ENCODE peak calls at places on chromosome 12, in five cellular contexts. One of them, this sample, is unnamed.

GRCh38 chr12:39722511-39722910 is 102.9 kb upstream of the ABCD2 start:
- ATAC-seq in upper lobe of left lung: no peak
- ATAC-seq in HepG2: no peak
- ATAC-seq in K562: no peak
- ATAC-seq in GM12878: peak; percentile 34
- ATAC-seq in this sample: no peak

GRCh38 chr12:47349770-47350408 is 270.1 kb upstream of the AMIGO2 start:
- ATAC-seq in HepG2: no peak
- ATAC-seq in K562: no peak
- ATAC-seq in upper lobe of left lung: no peak
- ATAC-seq in GM12878: no peak
- ATAC-seq in this sample: no peak

GRCh38 chr12:121578230-121579189 is 2.3 kb downstream of the KDM2B start:
- ATAC-seq in upper lobe of left lung: peak; percentile 16
- ATAC-seq in HepG2: no peak
- ATAC-seq in K562: no peak
- ATAC-seq in GM12878: peak; percentile 12
- ATAC-seq in this sample: peak; percentile 43

GRCh38 chr12:1463073-1463905 is 131.1 kb downstream of the FBXL14 start:
- ATAC-seq in GM12878: no peak
- ATAC-seq in K562: peak; percentile 92
- ATAC-seq in upper lobe of left lung: no peak
- ATAC-seq in HepG2: no peak
- ATAC-seq in this sample: no peak

GRCh38 chr12:45257185-45257585 is 41.3 kb downstream of the ANO6 start:
- ATAC-seq in upper lobe of left lung: peak; percentile 65
- ATAC-seq in HepG2: no peak
- ATAC-seq in GM12878: peak; percentile 91
- ATAC-seq in K562: peak; percentile 45
- ATAC-seq in this sample: no peak

GRCh38 chr12:78208106-78208505 is 377.4 kb downstream of the NAV3 start:
- ATAC-seq in upper lobe of left lung: no peak
- ATAC-seq in GM12878: no peak
- ATAC-seq in K562: no peak
- ATAC-seq in HepG2: no peak
- ATAC-seq in this sample: no peak

GRCh38 chr12:68169213-68169889 is 9.8 kb upstream of the IFNG start:
- ATAC-seq in HepG2: no peak
- ATAC-seq in K562: no peak
- ATAC-seq in GM12878: no peak
- ATAC-seq in upper lobe of left lung: no peak
- ATAC-seq in this sample: no peak

GRCh38 chr12:101855364-101855884 is 22.0 kb upstream of the DRAM1 start:
- ATAC-seq in GM12878: no peak
- ATAC-seq in HepG2: peak; percentile 38
- ATAC-seq in K562: peak; percentile 87
- ATAC-seq in upper lobe of left lung: peak; percentile 20
- ATAC-seq in this sample: no peak

GRCh38 chr12:65660096-65660495 is 164.2 kb upstream of the HMGA2 start:
- ATAC-seq in HepG2: no peak
- ATAC-seq in GM12878: no peak
- ATAC-seq in K562: no peak
- ATAC-seq in upper lobe of left lung: no peak
- ATAC-seq in this sample: no peak

GRCh38 chr12:98440165-98440581 is 75.2 kb upstream of the TMPO start:
- ATAC-seq in HepG2: no peak
- ATAC-seq in upper lobe of left lung: peak; percentile 97
- ATAC-seq in K562: peak; percentile 99
- ATAC-seq in GM12878: no peak
- ATAC-seq in this sample: peak; percentile 96

GRCh38 chr12:89737000-89737399 is 28.4 kb upstream of the ATP2B1 start:
- ATAC-seq in HepG2: no peak
- ATAC-seq in GM12878: no peak
- ATAC-seq in K562: no peak
- ATAC-seq in upper lobe of left lung: no peak
- ATAC-seq in this sample: no peak

GRCh38 chr12:69007166-69007857 is 74.3 kb upstream of the CPM start:
- ATAC-seq in upper lobe of left lung: peak; percentile 85
- ATAC-seq in HepG2: no peak
- ATAC-seq in K562: no peak
- ATAC-seq in GM12878: no peak
- ATAC-seq in this sample: peak; percentile 74

GRCh38 chr12:100401660-100402059 is 44.8 kb downstream of the SLC17A8 start:
- ATAC-seq in GM12878: no peak
- ATAC-seq in upper lobe of left lung: no peak
- ATAC-seq in HepG2: no peak
- ATAC-seq in K562: no peak
- ATAC-seq in this sample: no peak

GRCh38 chr12:57461326-57461903 is 1.8 kb downstream of the GLI1 start:
- ATAC-seq in HepG2: no peak
- ATAC-seq in GM12878: peak; percentile 13
- ATAC-seq in upper lobe of left lung: peak; percentile 63
- ATAC-seq in K562: peak; percentile 54
- ATAC-seq in this sample: peak; percentile 44

GRCh38 chr12:89236237-89236636 is 116.1 kb downstream of the DUSP6 start:
- ATAC-seq in K562: no peak
- ATAC-seq in upper lobe of left lung: no peak
- ATAC-seq in GM12878: no peak
- ATAC-seq in HepG2: no peak
- ATAC-seq in this sample: no peak

GRCh38 chr12:31772685-31773222 is 43.9 kb upstream of the AMN1 start:
- ATAC-seq in GM12878: no peak
- ATAC-seq in K562: no peak
- ATAC-seq in upper lobe of left lung: no peak
- ATAC-seq in HepG2: peak; percentile 67
- ATAC-seq in this sample: no peak

GRCh38 chr12:108589840-108590229 is 8.0 kb downstream of the TMEM119 start:
- ATAC-seq in upper lobe of left lung: no peak
- ATAC-seq in K562: no peak
- ATAC-seq in HepG2: no peak
- ATAC-seq in GM12878: no peak
- ATAC-seq in this sample: no peak

GRCh38 chr12:108591267-108591980 is 6.5 kb downstream of the TMEM119 start:
- ATAC-seq in upper lobe of left lung: no peak
- ATAC-seq in K562: peak; percentile 18
- ATAC-seq in HepG2: peak; percentile 16
- ATAC-seq in GM12878: no peak
- ATAC-seq in this sample: no peak

GRCh38 chr12:108586306-108586705 is 11.6 kb downstream of the TMEM119 start:
- ATAC-seq in upper lobe of left lung: no peak
- ATAC-seq in GM12878: no peak
- ATAC-seq in HepG2: no peak
- ATAC-seq in K562: no peak
- ATAC-seq in this sample: no peak

GRCh38 chr12:108587826-108588225 is 10.1 kb downstream of the TMEM119 start:
- ATAC-seq in K562: no peak
- ATAC-seq in GM12878: no peak
- ATAC-seq in HepG2: no peak
- ATAC-seq in upper lobe of left lung: no peak
- ATAC-seq in this sample: no peak

GRCh38 chr12:108589028-108589839 is 8.7 kb downstream of the TMEM119 start:
- ATAC-seq in GM12878: peak; percentile 45
- ATAC-seq in K562: peak; percentile 50
- ATAC-seq in upper lobe of left lung: peak; percentile 38
- ATAC-seq in HepG2: no peak
- ATAC-seq in this sample: no peak
- TF ChIP-seq EP300 in GM12878: no peak
- TF ChIP-seq EP300 in K562: no peak
- TF ChIP-seq EP300 in upper lobe of left lung: no peak
- TF ChIP-seq EP300 in HepG2: no peak
- TF ChIP-seq EP300 in this sample: no peak

DNA sequence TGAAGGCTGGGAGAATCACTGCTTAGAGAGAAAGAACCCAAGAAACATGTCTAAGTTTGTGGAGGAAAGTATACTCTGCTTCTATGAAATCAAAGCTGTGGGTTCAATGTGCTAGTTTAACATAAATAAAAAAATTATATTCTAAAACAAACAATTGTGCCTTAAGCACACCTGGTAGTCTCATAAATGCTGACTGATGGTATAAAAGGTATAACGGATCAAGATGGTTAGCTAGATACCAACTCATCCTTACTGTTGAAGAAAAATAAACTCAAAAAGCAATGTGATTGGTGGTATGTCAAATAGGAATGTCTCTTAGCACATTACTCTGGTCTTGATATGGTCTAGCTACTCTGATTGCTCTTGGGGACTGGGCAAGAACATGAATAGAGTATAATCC is 117.8 kb downstream of the SLC41A2 start:
- ATAC-seq in K562: no peak
- ATAC-seq in HepG2: no peak
- ATAC-seq in GM12878: no peak
- ATAC-seq in upper lobe of left lung: no peak
- ATAC-seq in this sample: no peak
- TF ChIP-seq POLR2AphosphoS5 in K562: no peak
- TF ChIP-seq POLR2AphosphoS5 in HepG2: no peak
- TF ChIP-seq POLR2AphosphoS5 in GM12878: no peak
- TF ChIP-seq POLR2AphosphoS5 in upper lobe of left lung: no peak
- TF ChIP-seq POLR2AphosphoS5 in this sample: no peak

GRCh38 chr12:95083938-95084337 is 10.5 kb upstream of the NR2C1 start:
- ATAC-seq in GM12878: no peak
- ATAC-seq in K562: no peak
- ATAC-seq in upper lobe of left lung: no peak
- ATAC-seq in HepG2: no peak
- ATAC-seq in this sample: peak; percentile 92
- TF ChIP-seq EP300 in GM12878: no peak
- TF ChIP-seq EP300 in K562: no peak
- TF ChIP-seq EP300 in upper lobe of left lung: no peak
- TF ChIP-seq EP300 in HepG2: no peak
- TF ChIP-seq EP300 in this sample: no peak

GRCh38 chr12:43104524-43104923 is 447.5 kb downstream of the ADAMTS20 start:
- ATAC-seq in HepG2: no peak
- ATAC-seq in GM12878: no peak
- ATAC-seq in K562: no peak
- ATAC-seq in upper lobe of left lung: no peak
- ATAC-seq in this sample: no peak

GRCh38 chr12:43103866-43104265 is 448.1 kb downstream of the ADAMTS20 start:
- ATAC-seq in K562: no peak
- ATAC-seq in HepG2: no peak
- ATAC-seq in upper lobe of left lung: no peak
- ATAC-seq in GM12878: no peak
- ATAC-seq in this sample: no peak

GRCh38 chr12:43107401-43107800 is 444.6 kb downstream of the ADAMTS20 start:
- ATAC-seq in upper lobe of left lung: no peak
- ATAC-seq in GM12878: no peak
- ATAC-seq in HepG2: no peak
- ATAC-seq in K562: no peak
- ATAC-seq in this sample: no peak

GRCh38 chr12:43105426-43105981 is 446.5 kb downstream of the ADAMTS20 start:
- ATAC-seq in upper lobe of left lung: no peak
- ATAC-seq in K562: no peak
- ATAC-seq in HepG2: no peak
- ATAC-seq in GM12878: peak; percentile 29
- ATAC-seq in this sample: no peak

DNA sequence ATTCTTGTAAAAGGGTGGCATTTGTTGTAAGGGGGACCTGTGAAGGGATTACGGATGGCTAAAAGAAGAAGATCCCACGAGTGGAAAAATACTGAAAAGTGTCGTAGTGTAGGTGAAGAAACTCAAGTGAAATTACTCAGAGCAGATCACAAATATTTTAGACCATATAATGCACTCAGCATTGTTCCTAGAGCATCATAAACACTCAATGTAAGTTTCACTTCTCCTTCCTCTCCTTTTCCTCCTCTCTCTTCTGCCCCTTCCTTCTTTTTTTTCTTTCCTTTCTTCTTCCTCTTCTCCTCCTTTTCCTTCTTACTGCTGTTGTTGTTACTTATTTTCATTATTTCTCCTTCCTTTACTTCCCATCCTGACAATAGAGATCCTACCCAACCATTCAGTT is 445.6 kb downstream of the ADAMTS20 start:
- ATAC-seq in K562: no peak
- ATAC-seq in HepG2: no peak
- ATAC-seq in upper lobe of left lung: no peak
- ATAC-seq in GM12878: peak; percentile 63
- ATAC-seq in this sample: no peak
- TF ChIP-seq POLR2AphosphoS5 in K562: no peak
- TF ChIP-seq POLR2AphosphoS5 in HepG2: no peak
- TF ChIP-seq POLR2AphosphoS5 in upper lobe of left lung: no peak
- TF ChIP-seq POLR2AphosphoS5 in GM12878: no peak
- TF ChIP-seq POLR2AphosphoS5 in this sample: no peak

GRCh38 chr12:24645254-24645653 is 303.6 kb downstream of the BCAT1 start:
- ATAC-seq in GM12878: no peak
- ATAC-seq in upper lobe of left lung: no peak
- ATAC-seq in K562: no peak
- ATAC-seq in HepG2: no peak
- ATAC-seq in this sample: no peak
- TF ChIP-seq EP300 in GM12878: no peak
- TF ChIP-seq EP300 in upper lobe of left lung: no peak
- TF ChIP-seq EP300 in K562: no peak
- TF ChIP-seq EP300 in HepG2: no peak
- TF ChIP-seq EP300 in this sample: no peak

This sample was measured in gastroesophageal sphincter.